ENCODE peak calls at places on chromosomes 7 and 10, in six cellular contexts. G, N, P, A, B and Y are unnamed samples.

GRCh38 chr10:98269435-98269912 is 1.5 kb upstream of the LOXL4 start:
- DNase-seq in A (peak), P (peak), N (peak), G (peak), B (no peak), Y (no peak)

GRCh38 chr10:113045155-113046055 is 95.4 kb downstream of the TCF7L2 start:
- DNase-seq in P (peak), B (no peak), A (peak), N (peak), G (peak), Y (no peak)

GRCh38 chr7:97461596-97461995 is 270.3 kb upstream of the TAC1 start:
- DNase-seq in A (no peak), P (no peak), N (no peak), B (no peak), G (no peak), Y (no peak)

GRCh38 chr10:59857049-59857448 is 49.3 kb downstream of the CCDC6 start:
- DNase-seq in A (no peak), N (peak), G (no peak), P (no peak), B (no peak), Y (no peak)

GRCh38 chr10:117468665-117469064 is 73.9 kb upstream of the EMX2 start:
- DNase-seq in B (no peak), G (no peak), P (no peak), N (no peak), A (no peak), Y (no peak)

GRCh38 chr10:90709727-90710126 is 148.1 kb downstream of the HTR7 start:
- DNase-seq in G (no peak), B (no peak), A (no peak), P (no peak), N (no peak), Y (no peak)

GRCh38 chr7:101818699-101819071 is 1.3 kb downstream of the CUX1 start:
- DNase-seq in B (no peak), P (peak), N (no peak), A (peak), G (peak), Y (no peak)

GRCh38 chr7:55127135-55127551 is 108.3 kb downstream of the EGFR start:
- DNase-seq in B (no peak), N (peak), A (no peak), P (peak), G (no peak), Y (no peak)

GRCh38 chr7:96143495-96144259 is 178.2 kb downstream of the SLC25A13 start:
- DNase-seq in B (peak), N (no peak), A (no peak), G (no peak), P (no peak), Y (no peak)

GRCh38 chr7:50835156-50835555 is 52.5 kb upstream of the GRB10 start:
- DNase-seq in P (no peak), N (no peak), G (no peak), A (no peak), B (no peak), Y (no peak)

GRCh38 chr10:110357252-110357780 is 52.6 kb upstream of the SMNDC1 start:
- DNase-seq in G (peak), N (peak), B (no peak), P (peak), A (peak), Y (no peak)

GRCh38 chr7:6628045-6628444 is 9.1 kb upstream of the ZNF316 start:
- DNase-seq in N (no peak), B (no peak), G (no peak), P (no peak), A (peak), Y (no peak)

GRCh38 chr7:139767561-139767982 is 10.2 kb downstream of the HIPK2 start:
- DNase-seq in N (no peak), P (peak), A (no peak), G (peak), B (no peak), Y (peak)

GRCh38 chr10:122494833-122495232 is 33.5 kb downstream of the HTRA1 start:
- DNase-seq in N (peak), G (peak), P (peak), A (peak), B (no peak), Y (no peak)

GRCh38 chr7:79298145-79298760 is 155.2 kb downstream of the MAGI2 start:
- DNase-seq in G (peak), P (peak), N (peak), B (peak), A (peak), Y (peak)

GRCh38 chr10:132186488-132187413 is at the start of gene DPYSL4:
- DNase-seq in B (peak), A (no peak), P (peak), G (no peak), N (peak), Y (no peak)

GRCh38 chr7:36180121-36180520 is 27.1 kb downstream of the EEPD1 start:
- DNase-seq in B (no peak), A (no peak), N (peak), P (no peak), G (no peak), Y (no peak)

GRCh38 chr7:29139191-29139590 is 7.1 kb downstream of the CPVL start:
- DNase-seq in N (peak), P (no peak), A (peak), B (peak), G (peak), Y (no peak)

GRCh38 chr7:24955313-24955712 is 24.7 kb downstream of the OSBPL3 start:
- DNase-seq in P (no peak), A (no peak), B (no peak), N (no peak), G (no peak), Y (no peak)

GRCh38 chr10:11797847-11798633 is 25.1 kb upstream of the PROSER2 start:
- DNase-seq in P (no peak), A (no peak), N (no peak), B (no peak), G (no peak), Y (no peak)

GRCh38 chr7:20417260-20417659 is 86.6 kb downstream of the ITGB8 start:
- DNase-seq in A (no peak), P (no peak), G (no peak), B (no peak), N (no peak), Y (no peak)

GRCh38 chr10:75640381-75640780 is 209.0 kb downstream of the LRMDA start:
- DNase-seq in N (no peak), G (no peak), A (no peak), B (no peak), P (no peak), Y (no peak)

GRCh38 chr7:151727579-151728285 is 149.2 kb downstream of the PRKAG2 start:
- DNase-seq in P (peak), N (peak), A (peak), G (peak), B (no peak), Y (no peak)

GRCh38 chr7:157405914-157406810 is 69.4 kb downstream of the DNAJB6 start:
- DNase-seq in G (no peak), P (peak), N (peak), A (no peak), B (no peak), Y (no peak)

GRCh38 chr7:27973625-27974024 is 207.0 kb downstream of the JAZF1 start:
- DNase-seq in P (no peak), N (no peak), B (no peak), G (no peak), A (no peak), Y (no peak)

GRCh38 chr7:65840446-65840845 is 32.4 kb upstream of the VKORC1L1 start:
- DNase-seq in B (no peak), N (no peak), G (no peak), A (peak), P (no peak), Y (peak)

GRCh38 chr7:130942211-130942964 is 208.4 kb upstream of the KLF14 start:
- DNase-seq in P (peak), G (peak), N (no peak), A (peak), B (no peak), Y (no peak)

GRCh38 chr10:25698638-25699037 is 235.4 kb upstream of the MYO3A start:
- DNase-seq in N (no peak), G (no peak), A (no peak), P (no peak), B (no peak), Y (no peak)

GRCh38 chr7:157576415-157576814 is 239.6 kb downstream of the DNAJB6 start:
- DNase-seq in A (no peak), N (no peak), B (no peak), G (no peak), P (no peak), Y (no peak)

GRCh38 chr10:122637371-122637770 is 62.3 kb downstream of the C10orf120 start:
- DNase-seq in B (no peak), P (no peak), A (no peak), G (no peak), N (no peak), Y (no peak)

GRCh38 chr10:132311338-132311939 is 3.7 kb upstream of the STK32C start:
- DNase-seq in B (no peak), P (no peak), N (no peak), A (no peak), G (no peak), Y (no peak)

DNA sequence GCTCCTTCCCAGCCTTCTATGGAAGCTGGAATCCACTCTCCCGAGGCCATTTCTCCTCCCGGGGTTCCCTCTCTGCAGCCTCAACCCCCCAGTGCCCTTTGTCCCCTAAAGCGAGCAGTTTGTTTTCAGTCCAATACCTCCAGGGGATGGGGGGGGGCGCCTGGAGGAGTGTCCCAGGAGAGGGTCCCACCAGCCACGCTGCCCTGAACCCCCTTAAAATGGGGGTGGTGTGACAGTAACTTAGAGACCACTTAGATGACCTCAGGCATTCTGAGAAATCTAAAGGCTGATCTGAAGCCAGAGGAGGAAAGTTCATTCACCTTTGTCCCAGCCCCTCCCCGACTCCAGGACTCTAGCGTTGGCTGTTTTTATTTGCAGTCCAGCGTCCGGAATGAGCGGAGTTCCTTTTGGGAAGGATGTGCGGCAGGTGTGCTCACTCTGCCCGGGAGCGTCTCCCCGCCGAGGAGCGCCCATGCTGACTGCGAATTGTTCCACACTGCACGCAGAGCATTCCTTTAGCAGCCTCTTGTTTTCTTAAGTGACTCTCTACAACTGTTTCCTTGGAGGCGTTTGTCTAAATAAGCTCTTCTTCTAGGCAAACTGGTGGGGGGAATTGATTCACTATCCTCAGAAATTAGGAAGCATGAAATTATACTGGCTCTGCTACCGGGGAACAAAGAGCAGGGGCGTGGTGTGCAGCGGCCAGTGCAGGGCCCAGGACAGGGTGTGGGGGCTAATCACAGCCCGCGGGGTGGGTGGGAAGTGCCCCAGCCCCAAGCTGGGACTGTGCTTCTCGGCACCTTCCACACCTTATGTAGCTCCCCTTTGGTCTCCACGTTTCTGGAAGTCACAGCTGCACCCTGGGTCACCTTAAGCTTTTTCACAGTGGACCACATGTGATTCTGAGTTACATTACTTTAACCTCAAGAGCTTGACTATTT is 46.3 kb downstream of the SYPL1 start:
- DNase-seq in B (no peak), N (peak), G (no peak), P (no peak), A (peak), Y (no peak)
- H3K4me3 ChIP-seq in B (no peak), N (peak), G (peak), P (peak), A (no peak), Y (no peak)

GRCh38 chr7:113030489-113030888 is 56.1 kb downstream of the GPR85 start:
- DNase-seq in P (no peak), B (no peak), N (no peak), A (no peak), G (no peak), Y (no peak)
- H3K4me3 ChIP-seq in P (no peak), B (no peak), N (no peak), A (no peak), G (no peak), Y (no peak)

DNA sequence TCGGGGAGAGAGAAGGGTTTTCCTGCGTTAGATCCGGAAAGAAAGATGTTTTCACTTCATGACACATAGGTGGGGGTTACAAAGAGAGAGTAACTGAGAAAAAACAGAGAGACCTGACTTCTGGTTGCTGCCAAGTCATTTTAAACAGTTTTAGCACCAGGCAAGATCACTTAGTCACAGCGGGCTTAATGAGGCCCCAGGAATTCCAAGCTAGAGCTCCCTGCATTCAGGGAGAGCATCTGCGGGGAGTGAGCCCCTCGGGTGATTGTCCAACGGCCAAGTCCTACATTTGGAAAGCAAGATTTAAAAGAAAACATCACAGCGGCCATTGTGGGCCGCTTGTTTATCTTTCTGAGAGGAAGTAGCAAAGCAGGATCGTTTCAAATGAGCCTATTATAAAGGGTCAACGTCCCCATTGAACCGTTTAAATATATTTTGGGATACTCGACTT is 78.5 kb downstream of the ARHGAP22 start:
- DNase-seq in N (peak), G (peak), A (peak), B (no peak), P (peak), Y (no peak)
- H3K4me3 ChIP-seq in N (peak), G (peak), A (no peak), B (no peak), P (peak), Y (no peak)

GRCh38 chr10:3165196-3165595 is 7.4 kb downstream of the PITRM1 start:
- DNase-seq in B (no peak), N (no peak), P (no peak), G (no peak), A (no peak), Y (no peak)
- H3K4me3 ChIP-seq in B (no peak), N (no peak), P (no peak), G (no peak), A (no peak), Y (no peak)